ENCODE peak calls at places on chromosome 6, in five cellular contexts. P, M, Y, Z and N are unnamed samples. For H3K4me1, the result is how much of the 10 kb centered on the place peaks cover.

GRCh38 chr6:155344341-155345006 is 30.2 kb upstream of the TFB1M start:
- DNase-seq in Z (no peak), Y (no peak), P (no peak), M (no peak), N (no peak)

GRCh38 chr6:18763086-18763485 is 375.9 kb downstream of the RNF144B start:
- DNase-seq in Y (no peak), Z (no peak), M (no peak), P (no peak), N (peak)

GRCh38 chr6:110590821-110591351 is 114.5 kb upstream of the SLC22A16 start:
- DNase-seq in Y (no peak), M (peak), P (no peak), Z (peak), N (no peak)

GRCh38 chr6:36596359-36596758 is 2.2 kb downstream of the SRSF3 start:
- DNase-seq in Y (no peak), M (no peak), Z (no peak), P (no peak), N (no peak)

GRCh38 chr6:118297821-118298220 is 250.3 kb upstream of the PLN start:
- DNase-seq in M (peak), Y (peak), P (peak), Z (no peak), N (no peak)

GRCh38 chr6:107832146-107833056 is 8.3 kb upstream of the SCML4 start:
- DNase-seq in Z (no peak), M (no peak), Y (no peak), P (no peak), N (no peak)

GRCh38 chr6:156925718-156926607 is 148.8 kb downstream of the ARID1B start:
- DNase-seq in M (no peak), Z (no peak), Y (peak), P (peak), N (no peak)

GRCh38 chr6:82910818-82911217 is 154.8 kb downstream of the UBE3D start:
- DNase-seq in Y (no peak), M (no peak), P (no peak), Z (no peak), N (no peak)

GRCh38 chr6:158758941-158759479 is 60.2 kb downstream of the EZR start:
- DNase-seq in M (no peak), P (no peak), Y (no peak), Z (no peak), N (no peak)

GRCh38 chr6:108896111-108896661 is 48.0 kb downstream of the ARMC2 start:
- DNase-seq in Z (peak), P (no peak), M (peak), Y (no peak), N (peak)

GRCh38 chr6:168034537-168034936 is 37.1 kb downstream of the KIF25 start:
- DNase-seq in Y (no peak), Z (no peak), M (no peak), P (no peak), N (no peak)

GRCh38 chr6:34584694-34585093 is 28.6 kb upstream of the SPDEF start:
- DNase-seq in Z (no peak), M (no peak), P (no peak), Y (no peak), N (no peak)

GRCh38 chr6:139847322-139847797 is 472.9 kb upstream of the CITED2 start:
- DNase-seq in P (peak), M (no peak), Y (no peak), Z (no peak), N (no peak)

GRCh38 chr6:3809982-3810381 is 39.2 kb upstream of the FAM50B start:
- DNase-seq in Z (no peak), Y (no peak), M (no peak), P (no peak), N (no peak)
- H3K4me1 ChIP-seq in Z (under half), Y (under half), M (under half), P (under half), N (half or more)

GRCh38 chr6:136788069-136788902 is 4.0 kb downstream of the MAP3K5 start:
- DNase-seq in P (no peak), Y (no peak), Z (peak), M (peak), N (peak)

GRCh38 chr6:136784910-136785746 is 7.1 kb downstream of the MAP3K5 start:
- DNase-seq in Z (peak), P (peak), Y (no peak), M (peak), N (no peak)

GRCh38 chr6:136790411-136791295 is 1.6 kb downstream of the MAP3K5 start:
- DNase-seq in P (no peak), M (no peak), Y (no peak), Z (no peak), N (no peak)

GRCh38 chr6:136786708-136787107 is 5.6 kb downstream of the MAP3K5 start:
- DNase-seq in P (no peak), M (no peak), Z (no peak), Y (no peak), N (no peak)

DNA sequence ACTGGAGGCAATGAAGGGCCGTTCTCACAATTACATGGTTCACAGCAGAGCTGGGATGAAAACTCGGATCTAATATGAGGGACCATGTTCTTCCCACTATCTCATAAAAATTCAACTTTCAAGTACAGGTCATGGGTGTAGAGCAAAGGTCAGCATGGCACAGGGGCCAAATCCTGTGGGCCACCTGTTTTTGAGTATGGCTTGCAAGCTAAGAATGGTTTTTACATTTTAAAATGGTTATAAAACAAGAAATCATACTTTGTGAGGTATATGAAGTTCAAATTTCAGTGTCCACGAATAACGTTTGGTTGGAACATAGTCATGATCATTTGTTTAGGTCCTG is 4.6 kb downstream of the MAP3K5 start:
- DNase-seq in Z (no peak), P (no peak), Y (no peak), M (no peak), N (no peak)
- H3K4me2 ChIP-seq in Z (peak), P (no peak), Y (no peak), M (peak), N (peak)

GRCh38 chr6:137391061-137391814 is 103.0 kb downstream of the OLIG3 start:
- DNase-seq in Z (no peak), M (no peak), Y (no peak), P (no peak), N (no peak)

GRCh38 chr6:137390264-137390787 is 103.9 kb downstream of the OLIG3 start:
- DNase-seq in Y (no peak), P (no peak), M (no peak), Z (no peak), N (no peak)

GRCh38 chr6:137387365-137387764 is 106.8 kb downstream of the OLIG3 start:
- DNase-seq in Z (no peak), M (no peak), Y (peak), P (no peak), N (peak)

DNA sequence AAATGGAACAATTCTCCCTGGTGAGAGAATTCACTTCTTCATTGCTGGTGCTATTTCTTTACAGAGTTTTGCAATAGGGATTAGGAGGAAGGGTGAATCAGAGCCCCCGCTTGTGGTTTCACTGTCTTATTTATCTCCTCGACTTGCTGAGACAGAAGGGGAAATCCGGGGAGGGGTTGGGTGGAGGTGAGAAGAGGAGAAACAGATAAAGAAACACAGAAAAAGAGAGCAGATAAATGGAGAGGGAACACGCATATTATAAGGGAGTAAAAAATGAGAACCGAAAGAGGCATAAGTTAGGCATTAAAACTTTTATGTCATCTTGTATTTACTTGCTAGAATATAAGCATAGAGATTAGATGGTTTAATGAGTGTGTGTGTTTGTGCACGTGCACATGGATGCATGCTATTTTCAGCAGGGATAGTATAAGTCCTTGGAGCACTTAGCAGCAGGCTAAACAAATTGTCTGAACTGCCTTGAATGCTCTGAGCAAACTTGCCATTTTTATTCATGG is 105.0 kb downstream of the OLIG3 start:
- DNase-seq in Y (no peak), P (peak), Z (no peak), M (no peak), N (peak)
- H3K4me3 ChIP-seq in Y (no peak), P (no peak), Z (no peak), M (no peak), N (no peak)

DNA sequence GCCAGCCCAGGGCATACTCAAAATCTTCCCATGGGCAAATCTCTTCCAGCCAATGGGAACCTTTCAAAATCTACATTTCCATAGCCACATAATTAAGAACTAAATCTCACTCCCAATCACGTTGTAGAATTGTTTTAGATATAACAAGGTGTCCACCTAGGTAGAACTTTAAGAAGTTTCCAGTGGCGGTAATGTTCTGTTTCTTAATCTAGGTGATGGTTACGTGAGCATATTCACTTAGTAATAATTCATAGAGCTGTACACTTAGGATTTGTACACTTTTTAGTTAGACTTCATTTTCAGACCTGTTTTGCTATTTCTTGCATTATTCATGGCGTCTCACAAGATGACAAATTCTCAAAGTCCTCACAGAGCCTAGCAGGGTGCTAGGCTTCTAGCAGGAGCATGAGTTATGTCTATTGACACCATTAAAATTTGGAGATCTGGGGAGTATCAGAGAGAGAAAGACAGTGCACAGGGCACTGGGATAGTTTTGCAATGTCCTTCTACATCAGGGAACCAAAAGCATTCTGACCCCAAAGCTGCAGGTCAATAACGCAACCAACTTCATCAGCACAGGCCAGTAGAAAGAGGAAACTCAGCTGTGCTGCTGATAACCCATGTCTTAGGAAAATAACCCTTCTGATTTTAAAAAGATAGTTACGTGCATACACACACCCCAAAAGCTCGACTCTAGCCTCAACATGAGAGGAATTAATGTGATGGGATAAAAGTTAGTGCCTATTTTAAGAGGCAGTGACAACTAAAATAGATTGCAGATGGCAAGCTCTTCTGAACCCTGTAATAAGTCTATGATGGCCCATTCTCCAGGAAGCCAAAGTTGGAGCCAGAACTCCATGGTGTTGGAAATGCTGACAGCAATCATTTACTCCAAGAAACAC is 518.1 kb upstream of the JARID2 start:
- DNase-seq in P (no peak), M (peak), Z (no peak), Y (no peak), N (no peak)
- H3K4me1 ChIP-seq in P (under half), M (under half), Z (under half), Y (under half), N (under half)

DNA sequence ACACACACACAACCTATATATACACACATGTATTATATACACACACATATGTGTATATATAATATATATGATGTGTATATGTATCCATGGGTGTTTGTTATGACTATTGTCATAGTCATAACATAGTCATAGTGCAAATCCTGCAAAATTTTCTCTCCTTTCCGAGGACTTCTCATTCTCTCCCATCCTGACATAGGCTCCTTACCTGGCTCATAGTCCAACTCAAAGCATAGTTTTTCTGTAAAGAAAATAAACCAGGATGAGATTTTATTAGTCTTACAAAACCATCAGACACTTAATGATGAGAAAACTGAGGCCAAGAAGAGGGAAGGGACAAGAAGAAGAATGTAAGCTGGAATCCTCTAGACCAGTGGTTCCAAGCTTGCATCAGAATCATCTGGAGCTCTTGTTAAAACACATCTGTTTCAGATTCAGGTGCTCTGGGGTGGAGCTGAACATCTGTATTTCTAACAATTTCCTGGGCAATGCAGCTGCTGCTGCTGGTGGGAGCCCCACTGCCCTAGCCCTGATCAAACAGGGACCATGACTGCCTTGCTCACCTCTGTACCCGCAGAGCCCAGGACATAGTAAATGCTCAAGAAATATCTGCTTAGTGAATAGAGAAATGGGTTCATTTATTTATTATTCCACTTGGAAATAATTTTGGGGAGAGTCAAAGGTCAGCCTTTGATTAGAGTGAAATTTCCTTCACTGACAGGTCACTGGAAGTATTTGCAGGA is 5.3 kb downstream of the TRIM10 start:
- DNase-seq in Z (no peak), M (no peak), P (no peak), Y (no peak), N (peak)
- H3K4me2 ChIP-seq in Z (no peak), M (no peak), P (no peak), Y (no peak), N (peak)

DNA sequence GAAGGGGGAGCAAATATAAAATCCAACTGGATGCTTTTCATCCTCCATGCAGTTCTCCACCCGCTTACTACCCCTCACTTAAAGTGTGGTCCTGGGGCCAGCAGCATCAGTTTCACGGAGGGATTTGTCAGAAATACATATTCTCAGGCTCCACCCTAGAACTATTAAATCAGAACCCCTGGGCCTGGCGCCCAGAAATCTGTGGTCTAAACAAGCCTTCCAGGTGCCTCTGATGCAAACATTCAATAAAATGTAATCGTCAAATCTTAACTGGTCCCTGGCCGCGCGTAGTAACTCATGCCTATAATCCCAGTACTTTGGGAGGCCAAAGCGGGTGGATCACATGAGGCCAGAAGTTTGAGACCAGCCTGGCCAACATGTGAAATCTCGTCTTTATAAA is 47.7 kb downstream of the ATXN1 start:
- DNase-seq in Z (no peak), P (no peak), Y (no peak), M (no peak), N (peak)
- H3K4me3 ChIP-seq in Z (peak), P (no peak), Y (no peak), M (no peak), N (peak)

DNA sequence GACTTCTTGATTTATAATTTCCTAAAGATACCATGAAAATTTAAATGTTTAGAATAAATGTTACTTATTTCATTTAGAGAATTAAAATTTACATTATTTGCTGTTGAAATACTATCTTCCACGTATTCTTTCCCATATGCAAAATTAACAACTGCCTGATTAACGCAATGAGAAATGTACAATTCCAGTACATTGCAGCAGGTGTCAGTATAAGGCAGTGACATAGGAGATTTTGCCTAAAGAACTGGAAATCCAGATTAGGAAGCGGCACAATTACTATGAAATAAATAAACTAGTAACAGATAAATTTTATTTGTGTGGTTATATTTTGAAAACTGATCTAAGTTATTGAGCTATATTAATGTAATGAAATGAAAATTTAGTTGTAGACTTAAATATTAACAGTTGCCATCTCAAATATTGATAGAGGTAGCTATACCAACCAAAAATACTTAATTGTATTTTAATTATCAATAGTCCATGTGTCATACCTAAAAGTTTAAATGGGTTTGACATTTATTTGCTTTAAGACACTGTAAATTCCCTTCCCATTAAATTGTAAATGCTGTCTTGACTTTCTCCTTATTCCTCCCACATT is 300.2 kb downstream of the UTRN start:
- DNase-seq in P (peak), Y (peak), M (peak), Z (no peak), N (peak)
- H3K4me1 ChIP-seq in P (under half), Y (under half), M (under half), Z (under half), N (under half)

DNA sequence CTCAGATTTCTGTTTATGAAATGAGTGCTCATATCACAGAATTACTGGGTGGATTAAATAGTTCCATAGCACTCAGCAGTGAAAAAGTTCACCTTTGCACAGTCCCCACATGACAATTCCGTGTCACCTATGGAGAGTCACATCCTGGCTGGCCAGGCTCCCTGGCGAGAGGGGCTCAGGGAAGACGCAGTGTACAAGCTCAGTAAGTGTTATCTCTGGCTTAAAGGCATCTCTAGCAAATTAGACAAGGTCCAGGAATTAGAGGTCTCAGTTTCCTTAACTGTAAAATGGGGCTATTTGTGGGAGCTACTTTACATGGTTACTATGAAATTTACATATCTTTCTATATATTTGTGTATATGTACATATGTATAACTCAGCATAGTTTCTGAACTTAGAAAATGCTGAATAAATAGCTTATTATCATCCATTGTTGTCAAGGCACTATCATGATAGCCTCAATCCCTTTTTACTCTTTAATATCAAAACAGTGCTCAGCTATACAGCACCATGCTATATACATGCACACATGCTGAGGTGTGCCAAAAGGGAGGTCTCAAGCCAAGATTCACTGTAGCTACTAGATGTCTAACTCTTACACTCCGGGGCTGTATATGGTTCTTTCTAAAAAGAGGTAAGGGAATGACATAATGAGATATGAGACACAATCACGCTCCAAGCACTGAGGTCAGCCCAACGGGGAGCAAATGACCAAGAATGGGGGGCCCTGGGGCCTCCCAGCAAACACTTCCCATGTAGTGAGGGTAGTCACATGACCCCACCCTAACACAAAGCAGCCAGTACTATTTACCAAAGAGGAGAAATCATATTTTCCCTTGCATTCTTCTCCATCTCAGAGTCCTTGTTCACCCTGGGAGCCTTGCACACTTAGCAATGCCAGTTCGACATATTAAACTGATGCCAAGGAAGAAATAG is 59.4 kb downstream of the SLC22A23 start:
- DNase-seq in Y (no peak), P (no peak), M (no peak), Z (no peak), N (no peak)
- H3K4me2 ChIP-seq in Y (no peak), P (no peak), M (no peak), Z (no peak), N (no peak)

GRCh38 chr6:119345114-119345513 is 4.4 kb downstream of the MAN1A1 start:
- DNase-seq in Z (no peak), M (no peak), P (no peak), Y (no peak), N (no peak)
- H3K4me3 ChIP-seq in Z (no peak), M (no peak), P (no peak), Y (no peak), N (no peak)

GRCh38 chr6:25399885-25400284 is 120.7 kb downstream of the CARMIL1 start:
- DNase-seq in P (no peak), M (no peak), Y (no peak), Z (no peak), N (no peak)

GRCh38 chr6:25401711-25402110 is 122.5 kb downstream of the CARMIL1 start:
- DNase-seq in M (no peak), P (no peak), Z (no peak), Y (no peak), N (no peak)

GRCh38 chr6:25404094-25404493 is 124.9 kb downstream of the CARMIL1 start:
- DNase-seq in Y (no peak), Z (no peak), P (no peak), M (no peak), N (no peak)

GRCh38 chr6:25403150-25403549 is 124.0 kb downstream of the CARMIL1 start:
- DNase-seq in M (no peak), Z (no peak), P (no peak), Y (no peak), N (no peak)

GRCh38 chr6:25402125-25402524 is 123.0 kb downstream of the CARMIL1 start:
- DNase-seq in Y (no peak), Z (no peak), M (no peak), P (no peak), N (no peak)
- H3K4me1 ChIP-seq in Y (half or more), Z (under half), M (under half), P (under half), N (under half)